ENCODE peak calls at places on chromosomes 12 and 14, in four cellular contexts. One of them, this sample, is unnamed.

GRCh38 chr12:5428332-5429221 is 3.3 kb upstream of the NTF3 start:
- DNase-seq in trophoblast cell: no peak
- DNase-seq in stomach: no peak
- DNase-seq in CD8-positive, alpha-beta memory T cell: no peak
- DNase-seq in this sample: no peak

GRCh38 chr12:49279706-49280159 is 14.9 kb downstream of the TUBA1C start:
- DNase-seq in trophoblast cell: peak; percentile 69
- DNase-seq in CD8-positive, alpha-beta memory T cell: no peak
- DNase-seq in stomach: no peak
- DNase-seq in this sample: no peak

GRCh38 chr12:9736931-9737705 is 4.2 kb upstream of the CLECL1 start:
- DNase-seq in stomach: no peak
- DNase-seq in trophoblast cell: no peak
- DNase-seq in CD8-positive, alpha-beta memory T cell: no peak
- DNase-seq in this sample: no peak

GRCh38 chr12:6224550-6224949 is 24.4 kb downstream of the CD9 start:
- DNase-seq in CD8-positive, alpha-beta memory T cell: no peak
- DNase-seq in trophoblast cell: no peak
- DNase-seq in stomach: no peak
- DNase-seq in this sample: no peak

GRCh38 chr14:76106188-76106587 is 45.5 kb upstream of the GPATCH2L start:
- DNase-seq in CD8-positive, alpha-beta memory T cell: no peak
- DNase-seq in trophoblast cell: no peak
- DNase-seq in stomach: no peak
- DNase-seq in this sample: no peak

GRCh38 chr12:105079011-105079570 is 5.2 kb downstream of the ALDH1L2 start:
- DNase-seq in trophoblast cell: no peak
- DNase-seq in CD8-positive, alpha-beta memory T cell: no peak
- DNase-seq in stomach: no peak
- DNase-seq in this sample: no peak

GRCh38 chr14:55553791-55554190 is 26.2 kb upstream of the KTN1 start:
- DNase-seq in CD8-positive, alpha-beta memory T cell: no peak
- DNase-seq in trophoblast cell: no peak
- DNase-seq in stomach: no peak
- DNase-seq in this sample: no peak

GRCh38 chr12:113273053-113273725 is 51.9 kb downstream of the TPCN1 start:
- DNase-seq in trophoblast cell: no peak
- DNase-seq in CD8-positive, alpha-beta memory T cell: no peak
- DNase-seq in stomach: no peak
- DNase-seq in this sample: no peak

GRCh38 chr12:53098354-53098981 is 1.0 kb downstream of the IGFBP6 start:
- DNase-seq in trophoblast cell: no peak
- DNase-seq in stomach: peak; percentile 24
- DNase-seq in CD8-positive, alpha-beta memory T cell: no peak
- DNase-seq in this sample: peak; percentile 59

GRCh38 chr12:9149372-9149771 is 33.7 kb upstream of the A2M start:
- DNase-seq in trophoblast cell: no peak
- DNase-seq in CD8-positive, alpha-beta memory T cell: no peak
- DNase-seq in stomach: no peak
- DNase-seq in this sample: no peak

GRCh38 chr12:49019435-49020317 is 1.1 kb upstream of the PRKAG1 start:
- DNase-seq in trophoblast cell: peak; percentile 21
- DNase-seq in CD8-positive, alpha-beta memory T cell: peak; percentile 38
- DNase-seq in stomach: no peak
- DNase-seq in this sample: no peak

DNA sequence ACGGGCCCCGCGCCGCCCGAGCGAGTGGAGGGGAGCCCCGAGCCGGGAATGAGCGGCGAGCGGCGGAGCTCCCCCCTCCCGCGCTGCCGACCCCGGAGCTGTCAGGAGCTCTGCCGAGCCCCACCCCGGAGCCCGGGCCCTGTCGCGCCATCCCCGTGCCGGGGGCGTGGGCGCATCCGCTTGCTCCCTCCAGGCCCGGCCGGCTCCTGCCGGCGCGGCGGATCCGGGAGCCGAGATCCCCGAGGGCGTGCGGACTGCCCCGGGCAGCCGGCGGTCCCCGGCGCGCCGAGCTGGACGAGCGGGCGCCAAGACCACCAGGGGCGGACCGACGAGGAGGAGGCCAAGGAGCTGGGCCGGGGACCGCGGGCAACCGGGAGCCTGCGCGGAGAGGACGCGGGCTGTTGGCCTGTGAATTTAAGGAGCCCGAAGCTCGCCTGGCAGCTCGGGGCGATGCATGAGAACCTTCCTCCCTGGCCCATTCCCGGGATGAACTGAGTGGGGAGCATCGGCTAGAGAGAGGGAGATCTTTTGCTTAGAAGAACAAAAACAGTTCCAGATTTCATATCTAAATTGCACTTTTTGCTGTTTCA is 2.0 kb downstream of the PTHLH start:
- DNase-seq in CD8-positive, alpha-beta memory T cell: no peak
- DNase-seq in stomach: no peak
- DNase-seq in trophoblast cell: peak; percentile 12
- DNase-seq in this sample: no peak
- H3K27ac ChIP-seq in CD8-positive, alpha-beta memory T cell: no peak overlapping the region
- H3K27ac ChIP-seq in stomach: peak overlapping the region; percentile 76
- H3K27ac ChIP-seq in trophoblast cell: peak overlapping the region; percentile 15
- H3K27ac ChIP-seq in this sample: no peak overlapping the region

GRCh38 chr12:123067654-123068053 is 83.2 kb downstream of the PITPNM2 start:
- DNase-seq in trophoblast cell: no peak
- DNase-seq in CD8-positive, alpha-beta memory T cell: no peak
- DNase-seq in stomach: no peak
- DNase-seq in this sample: no peak

GRCh38 chr12:123064356-123064755 is 83.9 kb downstream of the ARL6IP4 start:
- DNase-seq in CD8-positive, alpha-beta memory T cell: no peak
- DNase-seq in trophoblast cell: no peak
- DNase-seq in stomach: no peak
- DNase-seq in this sample: no peak

GRCh38 chr12:123064885-123065619 is 84.6 kb downstream of the ARL6IP4 start:
- DNase-seq in trophoblast cell: no peak
- DNase-seq in stomach: no peak
- DNase-seq in CD8-positive, alpha-beta memory T cell: no peak
- DNase-seq in this sample: no peak

GRCh38 chr12:123063535-123063934 is 83.1 kb downstream of the ARL6IP4 start:
- DNase-seq in CD8-positive, alpha-beta memory T cell: no peak
- DNase-seq in trophoblast cell: no peak
- DNase-seq in stomach: no peak
- DNase-seq in this sample: no peak

DNA sequence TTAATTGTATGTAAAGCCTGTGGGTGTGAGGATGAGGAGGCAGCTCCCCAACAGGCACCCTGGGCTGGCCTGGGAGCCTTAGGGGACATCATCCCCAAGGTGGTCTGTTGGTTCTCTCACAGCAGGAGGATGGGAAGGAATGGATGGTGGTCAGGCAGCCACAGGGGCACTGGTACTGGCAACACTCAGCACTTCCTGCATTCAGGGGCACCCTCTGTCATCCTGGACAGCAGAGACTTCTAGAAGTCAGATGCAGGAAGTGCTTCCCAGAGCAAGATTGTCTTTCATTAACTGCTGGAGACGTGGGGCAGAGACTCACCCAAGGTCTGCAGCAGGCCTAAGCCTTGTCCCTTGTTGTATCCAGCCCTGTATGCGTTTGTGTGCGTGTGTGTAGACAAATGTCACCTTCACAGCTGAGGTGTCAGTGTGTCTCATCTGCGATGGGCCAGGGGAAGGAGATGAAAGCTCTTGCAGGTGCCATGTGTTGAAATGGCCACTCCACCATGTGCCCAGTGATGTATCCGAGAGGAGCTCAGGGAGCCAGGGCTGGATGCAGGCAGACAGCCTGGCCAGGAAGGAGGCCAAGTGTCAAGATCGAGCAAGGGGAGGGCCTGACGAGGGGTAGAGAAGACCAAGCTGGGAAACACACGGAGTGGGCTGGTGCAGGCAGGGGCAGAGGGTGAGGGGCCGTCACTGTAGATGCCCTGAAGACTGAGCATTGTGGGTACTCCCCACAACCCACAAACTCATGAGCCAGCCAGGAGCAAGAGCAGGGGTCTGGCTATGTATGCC is 85.0 kb downstream of the PITPNM2 start:
- DNase-seq in trophoblast cell: no peak
- DNase-seq in stomach: no peak
- DNase-seq in CD8-positive, alpha-beta memory T cell: no peak
- DNase-seq in this sample: no peak
- H3K27ac ChIP-seq in trophoblast cell: no peak overlapping the region
- H3K27ac ChIP-seq in stomach: no peak overlapping the region
- H3K27ac ChIP-seq in CD8-positive, alpha-beta memory T cell: no peak overlapping the region
- H3K27ac ChIP-seq in this sample: no peak overlapping the region

GRCh38 chr12:124586756-124587155 is 19.3 kb upstream of the NCOR2 start:
- DNase-seq in stomach: no peak
- DNase-seq in trophoblast cell: no peak
- DNase-seq in CD8-positive, alpha-beta memory T cell: no peak
- DNase-seq in this sample: no peak
- H3K27ac ChIP-seq in stomach: no peak overlapping the region
- H3K27ac ChIP-seq in trophoblast cell: no peak overlapping the region
- H3K27ac ChIP-seq in CD8-positive, alpha-beta memory T cell: no peak overlapping the region
- H3K27ac ChIP-seq in this sample: no peak overlapping the region

GRCh38 chr14:52356025-52356424 is 41.9 kb downstream of the PTGER2 start:
- DNase-seq in stomach: no peak
- DNase-seq in CD8-positive, alpha-beta memory T cell: no peak
- DNase-seq in trophoblast cell: no peak
- DNase-seq in this sample: no peak
- H3K27ac ChIP-seq in stomach: no peak overlapping the region
- H3K27ac ChIP-seq in CD8-positive, alpha-beta memory T cell: no peak overlapping the region
- H3K27ac ChIP-seq in trophoblast cell: no peak overlapping the region
- H3K27ac ChIP-seq in this sample: no peak overlapping the region

GRCh38 chr12:111858186-111858585 is 16.2 kb downstream of the MAPKAPK5 start:
- DNase-seq in trophoblast cell: no peak
- DNase-seq in CD8-positive, alpha-beta memory T cell: no peak
- DNase-seq in stomach: no peak
- DNase-seq in this sample: no peak

DNA sequence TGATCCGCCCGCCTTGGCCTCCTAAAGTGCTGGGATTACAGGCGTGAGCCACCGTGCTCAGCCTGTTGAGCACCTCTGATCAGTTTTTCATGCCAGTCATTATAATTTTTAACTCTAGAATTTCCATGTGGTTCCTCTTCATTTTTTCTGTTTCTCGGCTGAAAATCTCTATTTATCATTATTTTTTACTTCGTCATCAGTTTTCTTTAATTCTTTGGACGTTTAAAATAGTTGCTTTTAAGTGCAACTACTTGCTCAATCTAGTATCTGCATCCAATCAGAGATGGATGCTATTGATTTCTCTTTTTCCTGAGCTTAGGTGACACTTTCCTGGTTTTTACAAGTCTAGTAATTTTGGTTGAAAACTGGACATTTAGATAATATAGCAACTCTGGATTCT is 16.8 kb downstream of the MAPKAPK5 start:
- DNase-seq in CD8-positive, alpha-beta memory T cell: no peak
- DNase-seq in trophoblast cell: no peak
- DNase-seq in stomach: no peak
- DNase-seq in this sample: no peak
- H3K27ac ChIP-seq in CD8-positive, alpha-beta memory T cell: no peak overlapping the region
- H3K27ac ChIP-seq in trophoblast cell: no peak overlapping the region
- H3K27ac ChIP-seq in stomach: no peak overlapping the region
- H3K27ac ChIP-seq in this sample: no peak overlapping the region

GRCh38 chr12:93877446-93877845 is 200.3 kb downstream of the CRADD start:
- DNase-seq in stomach: no peak
- DNase-seq in trophoblast cell: no peak
- DNase-seq in CD8-positive, alpha-beta memory T cell: no peak
- DNase-seq in this sample: no peak

GRCh38 chr12:93882763-93883162 is 205.6 kb downstream of the CRADD start:
- DNase-seq in stomach: no peak
- DNase-seq in trophoblast cell: no peak
- DNase-seq in CD8-positive, alpha-beta memory T cell: no peak
- DNase-seq in this sample: no peak

GRCh38 chr12:93880853-93881522 is 203.8 kb downstream of the CRADD start:
- DNase-seq in trophoblast cell: no peak
- DNase-seq in stomach: no peak
- DNase-seq in CD8-positive, alpha-beta memory T cell: no peak
- DNase-seq in this sample: peak; percentile 39

GRCh38 chr12:93876360-93876759 is 199.2 kb downstream of the CRADD start:
- DNase-seq in trophoblast cell: no peak
- DNase-seq in stomach: no peak
- DNase-seq in CD8-positive, alpha-beta memory T cell: no peak
- DNase-seq in this sample: no peak

GRCh38 chr12:93879476-93880376 is 202.6 kb downstream of the CRADD start:
- DNase-seq in stomach: no peak
- DNase-seq in CD8-positive, alpha-beta memory T cell: no peak
- DNase-seq in trophoblast cell: no peak
- DNase-seq in this sample: no peak
- H3K27ac ChIP-seq in stomach: no peak overlapping the region
- H3K27ac ChIP-seq in CD8-positive, alpha-beta memory T cell: no peak overlapping the region
- H3K27ac ChIP-seq in trophoblast cell: no peak overlapping the region
- H3K27ac ChIP-seq in this sample: no peak overlapping the region

GRCh38 chr12:72295101-72295500 is 22.9 kb downstream of the TRHDE start:
- DNase-seq in trophoblast cell: no peak
- DNase-seq in stomach: no peak
- DNase-seq in CD8-positive, alpha-beta memory T cell: no peak
- DNase-seq in this sample: no peak
- H3K27ac ChIP-seq in trophoblast cell: no peak overlapping the region
- H3K27ac ChIP-seq in stomach: no peak overlapping the region
- H3K27ac ChIP-seq in CD8-positive, alpha-beta memory T cell: no peak overlapping the region
- H3K27ac ChIP-seq in this sample: peak overlapping the region; percentile 75

DNA sequence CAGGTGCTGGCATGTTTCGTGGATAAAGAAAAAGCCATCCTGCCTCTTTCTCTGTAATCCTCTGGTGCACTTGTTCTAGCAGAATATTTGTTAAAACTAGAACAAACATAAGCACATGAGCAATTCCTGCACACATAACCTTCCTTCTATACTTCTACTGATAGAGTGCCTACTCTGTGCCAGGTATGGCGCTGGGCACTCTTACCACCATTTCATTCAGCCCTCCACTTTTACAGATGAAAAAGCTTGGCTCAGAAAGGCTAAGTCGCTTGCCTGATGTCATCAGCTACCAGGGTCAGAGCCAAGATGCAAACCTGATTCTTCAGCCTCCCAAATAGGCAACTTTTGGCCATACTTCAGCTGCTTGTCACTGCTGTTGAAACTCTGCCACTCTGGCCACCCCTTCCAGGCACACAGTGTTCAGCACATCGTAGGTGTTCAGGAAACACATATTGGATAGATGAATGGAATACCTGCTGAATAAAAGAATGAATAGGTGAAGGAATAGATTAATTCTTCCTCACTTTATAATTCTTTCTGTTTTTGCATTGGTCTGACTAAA is 10.0 kb upstream of the C14orf132 start:
- DNase-seq in trophoblast cell: no peak
- DNase-seq in CD8-positive, alpha-beta memory T cell: no peak
- DNase-seq in stomach: no peak
- DNase-seq in this sample: no peak
- H3K27ac ChIP-seq in trophoblast cell: no peak overlapping the region
- H3K27ac ChIP-seq in CD8-positive, alpha-beta memory T cell: no peak overlapping the region
- H3K27ac ChIP-seq in stomach: no peak overlapping the region
- H3K27ac ChIP-seq in this sample: no peak overlapping the region

GRCh38 chr12:63318313-63318712 is 167.3 kb upstream of the AVPR1A start:
- DNase-seq in stomach: no peak
- DNase-seq in trophoblast cell: no peak
- DNase-seq in CD8-positive, alpha-beta memory T cell: no peak
- DNase-seq in this sample: no peak

GRCh38 chr12:63319936-63320633 is 169.1 kb upstream of the AVPR1A start:
- DNase-seq in trophoblast cell: peak; percentile 27
- DNase-seq in CD8-positive, alpha-beta memory T cell: no peak
- DNase-seq in stomach: no peak
- DNase-seq in this sample: no peak

GRCh38 chr12:63319386-63319785 is 168.4 kb upstream of the AVPR1A start:
- DNase-seq in trophoblast cell: peak; percentile 30
- DNase-seq in stomach: no peak
- DNase-seq in CD8-positive, alpha-beta memory T cell: no peak
- DNase-seq in this sample: peak; percentile 43

GRCh38 chr12:63317880-63318279 is 166.9 kb upstream of the AVPR1A start:
- DNase-seq in CD8-positive, alpha-beta memory T cell: no peak
- DNase-seq in trophoblast cell: no peak
- DNase-seq in stomach: no peak
- DNase-seq in this sample: no peak

GRCh38 chr12:63318933-63319332 is 167.9 kb upstream of the AVPR1A start:
- DNase-seq in CD8-positive, alpha-beta memory T cell: no peak
- DNase-seq in trophoblast cell: no peak
- DNase-seq in stomach: no peak
- DNase-seq in this sample: no peak
- H3K27ac ChIP-seq in CD8-positive, alpha-beta memory T cell: no peak overlapping the region
- H3K27ac ChIP-seq in trophoblast cell: no peak overlapping the region
- H3K27ac ChIP-seq in stomach: no peak overlapping the region
- H3K27ac ChIP-seq in this sample: no peak overlapping the region